ENCODE peak calls at places on chromosomes 5 and 9, in six cellular contexts. T is heart right ventricle; C is CD8-positive, alpha-beta T cell; S is prostate gland; G is PC-3; R is adipocyte. P is an unnamed sample. For H3K36me3, the result is how much of the 10 kb centered on the place peaks cover.

GRCh38 chr9:88875394-88875793 is 115.9 kb upstream of the S1PR3 start:
- DNase-seq in R (no peak), S (no peak), C (no peak), T (no peak), G (no peak), P (no peak)

GRCh38 chr5:118249386-118249785 is 739.0 kb downstream of the DTWD2 start:
- DNase-seq in G (no peak), C (no peak), R (no peak), T (no peak), S (no peak), P (no peak)

GRCh38 chr9:15882328-15882727 is 329.5 kb downstream of the CCDC171 start:
- DNase-seq in R (no peak), C (no peak), T (no peak), G (no peak), S (no peak), P (no peak)

GRCh38 chr9:32128546-32128945 is 255.9 kb upstream of the ACO1 start:
- DNase-seq in R (no peak), G (no peak), T (no peak), C (no peak), S (no peak), P (no peak)

GRCh38 chr9:61665330-61665751 is 475.5 kb downstream of the SPATA31A7 start:
- DNase-seq in C (no peak), S (no peak), R (no peak), G (no peak), T (no peak), P (no peak)

GRCh38 chr9:98808411-98808815 is 943 bp downstream of the GALNT12 start:
- DNase-seq in T (no peak), C (no peak), G (peak), S (no peak), R (no peak), P (peak)

GRCh38 chr5:163548649-163549048 is 43.2 kb downstream of the MAT2B start:
- DNase-seq in C (no peak), T (no peak), S (no peak), R (no peak), G (no peak), P (no peak)

GRCh38 chr5:1092122-1092521 is 19.7 kb downstream of the SLC12A7 start:
- DNase-seq in S (no peak), T (no peak), C (no peak), R (no peak), G (no peak), P (no peak)

GRCh38 chr5:2200261-2200965 is 317.7 kb upstream of the IRX4 start:
- DNase-seq in C (no peak), S (peak), T (no peak), G (no peak), R (no peak), P (no peak)

GRCh38 chr9:129962889-129963703 is 79.9 kb downstream of the FNBP1 start:
- DNase-seq in S (peak), T (no peak), C (peak), R (peak), G (peak), P (peak)

GRCh38 chr9:124078641-124079040 is 67.1 kb downstream of the LHX2 start:
- DNase-seq in G (peak), S (no peak), C (no peak), R (peak), T (no peak), P (peak)

GRCh38 chr5:13354611-13355010 is 589.9 kb downstream of the DNAH5 start:
- DNase-seq in T (no peak), G (peak), R (no peak), C (no peak), S (no peak), P (no peak)

GRCh38 chr9:36765468-36766341 is 193.0 kb downstream of the MELK start:
- DNase-seq in R (no peak), C (peak), T (peak), G (no peak), S (peak), P (peak)

GRCh38 chr5:72232838-72233237 is 87.2 kb downstream of the MRPS27 start:
- DNase-seq in R (no peak), T (no peak), C (no peak), G (no peak), S (no peak), P (no peak)

GRCh38 chr9:75233011-75233410 is 144.7 kb downstream of the OSTF1 start:
- DNase-seq in C (no peak), S (no peak), T (no peak), R (no peak), G (no peak), P (peak)

GRCh38 chr5:87302061-87302460 is 34.4 kb downstream of the RASA1 start:
- DNase-seq in C (no peak), G (peak), S (no peak), T (no peak), R (peak), P (peak)

GRCh38 chr9:127488946-127489345 is 37.6 kb downstream of the LRSAM1 start:
- DNase-seq in R (no peak), C (no peak), G (no peak), T (no peak), S (no peak), P (no peak)
- H3K36me3 ChIP-seq in R (under half), C (under half), G (under half), T (half or more), S (under half), P (under half)

GRCh38 chr9:138119202-138120027 is 241.8 kb downstream of the CACNA1B start:
- DNase-seq in T (no peak), R (no peak), S (no peak), C (no peak), G (no peak), P (no peak)

GRCh38 chr9:138118601-138119071 is 241.1 kb downstream of the CACNA1B start:
- DNase-seq in G (no peak), T (no peak), S (no peak), C (no peak), R (no peak), P (no peak)

GRCh38 chr9:138117101-138117750 is 239.6 kb downstream of the CACNA1B start:
- DNase-seq in C (no peak), G (no peak), T (no peak), R (no peak), S (no peak), P (no peak)

GRCh38 chr9:138116521-138116920 is 238.9 kb downstream of the CACNA1B start:
- DNase-seq in G (no peak), S (no peak), T (no peak), C (no peak), R (no peak), P (no peak)

GRCh38 chr9:138117836-138118235 is 240.3 kb downstream of the CACNA1B start:
- DNase-seq in T (no peak), R (no peak), C (no peak), S (no peak), G (no peak), P (no peak)
- H3K36me3 ChIP-seq in T (under half), R (under half), C (under half), S (under half), G (under half), P (under half)

DNA sequence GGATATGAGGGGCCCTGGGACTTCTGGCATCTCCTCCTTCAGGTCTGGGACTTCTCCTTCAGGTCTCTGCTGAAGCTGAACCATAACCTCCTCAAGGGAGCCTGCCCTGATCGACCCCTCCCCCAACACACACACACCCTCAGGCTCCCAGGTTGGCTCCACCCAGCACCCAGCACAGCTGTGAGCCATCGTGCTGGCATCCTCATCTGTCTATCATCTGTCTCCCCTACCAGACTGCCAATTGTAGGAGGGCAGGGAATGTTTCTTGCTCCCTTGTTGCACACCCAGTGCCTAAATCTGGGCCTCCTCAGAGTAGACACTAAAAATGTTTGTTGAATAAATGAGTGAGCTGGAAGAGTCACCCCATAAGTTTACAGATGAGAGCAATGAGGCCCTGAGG is 71.4 kb downstream of the LRSAM1 start:
- DNase-seq in S (no peak), R (no peak), C (no peak), G (peak), T (no peak), P (peak)
- H3K36me3 ChIP-seq in S (under half), R (under half), C (under half), G (half or more), T (under half), P (half or more)

DNA sequence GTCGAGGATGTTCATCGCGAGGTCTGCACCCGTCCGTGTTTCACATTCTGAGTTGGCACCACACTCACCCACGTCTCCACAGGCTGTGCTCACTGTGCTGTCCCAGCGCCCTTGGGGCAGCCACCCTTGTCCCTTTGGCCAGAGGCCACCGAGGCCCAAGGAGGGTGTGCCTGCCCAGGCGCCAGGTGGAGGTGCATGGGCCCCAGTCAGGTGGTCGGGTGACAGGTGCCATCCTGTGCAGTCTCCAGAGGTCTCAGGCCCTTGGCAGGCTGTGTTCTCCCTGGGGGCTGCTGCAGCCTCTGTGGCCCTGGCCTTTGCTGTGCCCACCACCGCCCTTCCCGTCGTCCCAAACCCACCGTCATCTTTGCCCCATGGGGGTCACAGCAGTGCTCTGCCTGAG is 12.4 kb downstream of the MAN1B1 start:
- DNase-seq in G (no peak), T (no peak), C (no peak), S (no peak), R (no peak), P (no peak)
- H3K36me3 ChIP-seq in G (under half), T (half or more), C (half or more), S (under half), R (half or more), P (under half)